ENCODE peak calls at places on chromosomes 12 and 14, in eight cellular contexts. O is stimulated activated CD4-positive, alpha-beta T cell treated with anti-CD3 and anti-CD28 coated beads, Interleukin-1b, Interleukin-23, amount 100 ng/mL, for 1 hour; P is stimulated activated CD8-positive, alpha-beta memory T cell treated with anti-CD3 and anti-CD28 coated beads, Interleukin-15, amount 100 ng/mL, for 24 hours; Q is PC-3; N is neural progenitor cell; X is esophagus squamous epithelium; U is left lobe of liver; F is EL. K is an unnamed sample.

GRCh38 chr14:42469637-42470426 is 863.2 kb downstream of the LRFN5 start:
- DNase-seq in O (no peak), P (no peak), Q (peak; percentile 45), N (no peak), X (no peak), U (no peak), F (no peak), K (no peak)

GRCh38 chr14:63727231-63727735 is 582 bp downstream of the SGPP1 start:
- DNase-seq in O (no peak), P (peak; percentile 10), Q (peak; percentile 15), N (peak; percentile 26), X (no peak), U (peak; percentile 64), F (peak; percentile 56), K (no peak)

GRCh38 chr12:53983580-53984572 is 1.1 kb upstream of the HOXC10 start:
- DNase-seq in O (no peak), P (no peak), Q (no peak), N (no peak), X (no peak), U (no peak), F (peak; percentile 44), K (no peak)

GRCh38 chr14:70585221-70585620 is 15.2 kb downstream of the MED6 start:
- DNase-seq in O (no peak), P (no peak), Q (peak; percentile 11), N (peak; percentile 6), X (no peak), U (no peak), F (no peak), K (no peak)

GRCh38 chr12:131430158-131430772 is 280.6 kb upstream of the SFSWAP start:
- DNase-seq in O (no peak), P (no peak), Q (no peak), N (no peak), X (no peak), U (peak; percentile 19), F (no peak), K (no peak)

GRCh38 chr14:98634043-98634820 is 637.8 kb downstream of the BCL11B start:
- DNase-seq in O (no peak), P (no peak), Q (no peak), N (peak; percentile 16), X (no peak), U (no peak), F (no peak), K (no peak)

GRCh38 chr12:32698285-32698684 is 19.2 kb downstream of the DNM1L start:
- DNase-seq in O (no peak), P (no peak), Q (no peak), N (peak; percentile 25), X (no peak), U (no peak), F (no peak), K (no peak)

GRCh38 chr14:96297999-96298398 is 42.0 kb downstream of the BDKRB1 start:
- DNase-seq in O (no peak), P (no peak), Q (no peak), N (no peak), X (no peak), U (no peak), F (no peak), K (no peak)

GRCh38 chr12:6606331-6607131 is 648 bp downstream of the CHD4 start:
- DNase-seq in O (no peak), P (no peak), Q (no peak), N (peak; percentile 56), X (peak; percentile 9), U (peak; percentile 73), F (peak; percentile 57), K (no peak)

GRCh38 chr14:65357091-65357490 is 55.4 kb upstream of the FUT8 start:
- DNase-seq in O (no peak), P (no peak), Q (peak; percentile 76), N (no peak), X (no peak), U (no peak), F (no peak), K (no peak)

K was measured in cerebellar nuclear complex.